ENCODE peak calls at places on chromosomes 12 and 14, in five cellular contexts. D is NCI-H1105, M is epithelial cell of proximal tubule, S is cardiac fibroblast, Y is nucleus accumbens. R is an unnamed sample.

GRCh38 chr12:26940820-26941219 is 2.5 kb downstream of the FGFR1OP2 start:
- DNase-seq in D (no peak), M (no peak), S (peak), Y (no peak), R (no peak)

GRCh38 chr12:49507139-49507538 is 31.7 kb upstream of the KCNH3 start:
- DNase-seq in D (no peak), M (no peak), S (peak), Y (no peak), R (no peak)

GRCh38 chr12:131547560-131547959 is 163.3 kb upstream of the SFSWAP start:
- DNase-seq in D (no peak), M (no peak), S (no peak), Y (no peak), R (no peak)

GRCh38 chr12:6434205-6435180 is 10.3 kb upstream of the CD27 start:
- DNase-seq in D (no peak), M (no peak), S (no peak), Y (no peak), R (no peak)

GRCh38 chr12:131222271-131223139 is 268.8 kb downstream of the ADGRD1 start:
- DNase-seq in D (no peak), M (no peak), S (no peak), Y (no peak), R (no peak)

GRCh38 chr14:100078997-100079561 is 13.9 kb downstream of the EVL start:
- DNase-seq in D (no peak), M (no peak), S (peak), Y (no peak), R (no peak)

GRCh38 chr12:21773263-21773741 is 1.2 kb downstream of the KCNJ8 start:
- DNase-seq in D (no peak), M (no peak), S (peak), Y (no peak), R (no peak)

GRCh38 chr14:70888681-70889175 is 18.5 kb upstream of the PCNX1 start:
- DNase-seq in D (no peak), M (no peak), S (peak), Y (no peak), R (no peak)

GRCh38 chr12:66103011-66103913 is 27.3 kb downstream of the LLPH start:
- DNase-seq in D (no peak), M (no peak), S (no peak), Y (no peak), R (no peak)

GRCh38 chr14:47539065-47539464 is 136.3 kb downstream of the MDGA2 start:
- DNase-seq in D (peak), M (no peak), S (no peak), Y (no peak), R (no peak)

GRCh38 chr12:125688881-125689280 is 623.6 kb downstream of the AACS start:
- DNase-seq in D (no peak), M (no peak), S (no peak), Y (no peak), R (no peak)

GRCh38 chr12:2582631-2583616 is 211.8 kb upstream of the FKBP4 start:
- DNase-seq in D (peak), M (no peak), S (peak), Y (no peak), R (no peak)

R was measured in amygdala.